ENCODE peak calls at places on chromosome 6, in eight cellular contexts. I is CD4-positive, alpha-beta T cell; G is hypothalamus; R is H1; N is fibroblast of mammary gland; M is non-pigmented ciliary epithelial cell; H is cardiac muscle cell; S is NCI-H1092. Z is an unnamed sample.
A peak's percentile ranks its signal among the peaks of the same experiment; 100 is the strongest.

GRCh38 chr6:112522600-112522999 is 175.5 kb downstream of the RFPL4B start:
- DNase-seq in I (no peak), G (no peak), R (no peak), N (no peak), M (no peak), H (no peak), S (no peak), Z (no peak)

GRCh38 chr6:112946051-112946450 is 598.9 kb downstream of the RFPL4B start:
- DNase-seq in I (no peak), G (no peak), R (no peak), N (peak; percentile 69), M (peak; percentile 6), H (no peak), S (no peak), Z (no peak)

GRCh38 chr6:77445214-77445613 is 18.1 kb downstream of the HTR1B start:
- DNase-seq in I (no peak), G (no peak), R (no peak), N (no peak), M (no peak), H (no peak), S (no peak), Z (no peak)

GRCh38 chr6:28977351-28978136 is 27.6 kb downstream of the ZNF311 start:
- DNase-seq in I (no peak), G (no peak), R (no peak), N (peak; percentile 86), M (no peak), H (no peak), S (no peak), Z (no peak)

GRCh38 chr6:128118401-128118800 is 217.5 kb upstream of the THEMIS start:
- DNase-seq in I (no peak), G (no peak), R (no peak), N (peak; percentile 66), M (peak; percentile 65), H (no peak), S (no peak), Z (no peak)

GRCh38 chr6:140567469-140567868 is 1193.0 kb upstream of the CITED2 start:
- DNase-seq in I (no peak), G (no peak), R (no peak), N (peak; percentile 37), M (no peak), H (no peak), S (no peak), Z (no peak)

GRCh38 chr6:4472953-4473642 is 303.1 kb upstream of the CDYL start:
- DNase-seq in I (no peak), G (no peak), R (no peak), N (no peak), M (no peak), H (peak; percentile 24), S (no peak), Z (no peak)

GRCh38 chr6:68313911-68314310 is 321.2 kb upstream of the ADGRB3 start:
- DNase-seq in I (no peak), G (no peak), R (no peak), N (peak; percentile 15), M (no peak), H (peak; percentile 4), S (no peak), Z (no peak)

GRCh38 chr6:97282238-97282725 is 734 bp downstream of the MMS22L start:
- DNase-seq in I (no peak), G (no peak), R (no peak), N (peak; percentile 13), M (no peak), H (peak; percentile 11), S (no peak), Z (peak; percentile 47)

GRCh38 chr6:42451146-42451594 is 556 bp downstream of the TRERF1 start:
- DNase-seq in I (peak; percentile 41), G (no peak), R (no peak), N (no peak), M (no peak), H (no peak), S (no peak), Z (no peak)

Z was measured in pons.